ENCODE peak calls at places on chromosomes 3 and 15, in seven cellular contexts. One of them, this sample, is unnamed.

GRCh38 chr15:66617137-66618090 is 51.6 kb upstream of the LCTL start:
- DNase-seq in mesenchymal stem cell: peak; percentile 88
- DNase-seq in H9: no peak
- DNase-seq in IMR-90: peak; percentile 80
- DNase-seq in H1: no peak
- DNase-seq in trophoblast cell: peak; percentile 26
- DNase-seq in mesendoderm: no peak
- DNase-seq in this sample: no peak

GRCh38 chr3:14440531-14441239 is 38.3 kb downstream of the SLC6A6 start:
- DNase-seq in mesenchymal stem cell: no peak
- DNase-seq in H9: peak; percentile 69
- DNase-seq in mesendoderm: peak; percentile 89
- DNase-seq in IMR-90: peak; percentile 48
- DNase-seq in H1: no peak
- DNase-seq in trophoblast cell: no peak
- DNase-seq in this sample: peak; percentile 74

GRCh38 chr3:148614463-148614862 is 83.2 kb upstream of the AGTR1 start:
- DNase-seq in trophoblast cell: no peak
- DNase-seq in H1: no peak
- DNase-seq in H9: no peak
- DNase-seq in IMR-90: no peak
- DNase-seq in mesenchymal stem cell: no peak
- DNase-seq in mesendoderm: no peak
- DNase-seq in this sample: no peak

GRCh38 chr15:35439291-35439690 is 106.7 kb downstream of the DPH6 start:
- DNase-seq in trophoblast cell: peak; percentile 18
- DNase-seq in H9: no peak
- DNase-seq in mesenchymal stem cell: peak; percentile 70
- DNase-seq in H1: no peak
- DNase-seq in mesendoderm: no peak
- DNase-seq in IMR-90: peak; percentile 88
- DNase-seq in this sample: no peak

GRCh38 chr3:123884258-123884831 is at the start of gene MYLK:
- DNase-seq in mesendoderm: peak; percentile 98
- DNase-seq in trophoblast cell: peak; percentile 63
- DNase-seq in mesenchymal stem cell: peak; percentile 97
- DNase-seq in H1: peak; percentile 87
- DNase-seq in H9: peak; percentile 98
- DNase-seq in IMR-90: peak; percentile 95
- DNase-seq in this sample: peak; percentile 92

GRCh38 chr3:168341192-168341816 is 245.6 kb upstream of the GOLIM4 start:
- DNase-seq in H1: no peak
- DNase-seq in mesendoderm: no peak
- DNase-seq in mesenchymal stem cell: peak; percentile 66
- DNase-seq in trophoblast cell: no peak
- DNase-seq in IMR-90: peak; percentile 91
- DNase-seq in H9: no peak
- DNase-seq in this sample: no peak

GRCh38 chr3:15291589-15292541 is 40.5 kb downstream of the SH3BP5 start:
- DNase-seq in mesendoderm: no peak
- DNase-seq in trophoblast cell: no peak
- DNase-seq in mesenchymal stem cell: peak; percentile 42
- DNase-seq in IMR-90: no peak
- DNase-seq in H1: no peak
- DNase-seq in H9: no peak
- DNase-seq in this sample: no peak

GRCh38 chr3:72985576-72985975 is 11.0 kb upstream of the PPP4R2 start:
- DNase-seq in IMR-90: no peak
- DNase-seq in H1: no peak
- DNase-seq in trophoblast cell: no peak
- DNase-seq in mesendoderm: no peak
- DNase-seq in mesenchymal stem cell: no peak
- DNase-seq in H9: no peak
- DNase-seq in this sample: no peak

GRCh38 chr3:141385386-141386079 is 17.2 kb downstream of the ZBTB38 start:
- DNase-seq in H1: no peak
- DNase-seq in trophoblast cell: no peak
- DNase-seq in mesenchymal stem cell: no peak
- DNase-seq in IMR-90: peak; percentile 47
- DNase-seq in mesendoderm: no peak
- DNase-seq in H9: no peak
- DNase-seq in this sample: no peak

GRCh38 chr15:93231261-93231939 is 142.4 kb upstream of the RGMA start:
- DNase-seq in IMR-90: no peak
- DNase-seq in mesenchymal stem cell: no peak
- DNase-seq in H1: no peak
- DNase-seq in trophoblast cell: peak; percentile 74
- DNase-seq in H9: no peak
- DNase-seq in mesendoderm: peak; percentile 29
- DNase-seq in this sample: no peak

GRCh38 chr3:53384465-53385277 is 37.3 kb upstream of the DCP1A start:
- DNase-seq in trophoblast cell: no peak
- DNase-seq in H9: no peak
- DNase-seq in IMR-90: no peak
- DNase-seq in H1: no peak
- DNase-seq in mesendoderm: no peak
- DNase-seq in mesenchymal stem cell: no peak
- DNase-seq in this sample: no peak

GRCh38 chr3:112817782-112818181 is 28.9 kb downstream of the CD200R1L start:
- DNase-seq in mesenchymal stem cell: no peak
- DNase-seq in trophoblast cell: no peak
- DNase-seq in H9: no peak
- DNase-seq in IMR-90: no peak
- DNase-seq in mesendoderm: no peak
- DNase-seq in H1: no peak
- DNase-seq in this sample: no peak

GRCh38 chr3:112817271-112817670 is 29.4 kb downstream of the CD200R1L start:
- DNase-seq in H9: no peak
- DNase-seq in mesenchymal stem cell: no peak
- DNase-seq in trophoblast cell: no peak
- DNase-seq in H1: no peak
- DNase-seq in mesendoderm: no peak
- DNase-seq in IMR-90: peak; percentile 54
- DNase-seq in this sample: no peak

GRCh38 chr3:112818289-112818688 is 28.4 kb downstream of the CD200R1L start:
- DNase-seq in IMR-90: peak; percentile 79
- DNase-seq in H1: no peak
- DNase-seq in trophoblast cell: peak; percentile 29
- DNase-seq in mesenchymal stem cell: peak; percentile 86
- DNase-seq in mesendoderm: no peak
- DNase-seq in H9: no peak
- DNase-seq in this sample: no peak

DNA sequence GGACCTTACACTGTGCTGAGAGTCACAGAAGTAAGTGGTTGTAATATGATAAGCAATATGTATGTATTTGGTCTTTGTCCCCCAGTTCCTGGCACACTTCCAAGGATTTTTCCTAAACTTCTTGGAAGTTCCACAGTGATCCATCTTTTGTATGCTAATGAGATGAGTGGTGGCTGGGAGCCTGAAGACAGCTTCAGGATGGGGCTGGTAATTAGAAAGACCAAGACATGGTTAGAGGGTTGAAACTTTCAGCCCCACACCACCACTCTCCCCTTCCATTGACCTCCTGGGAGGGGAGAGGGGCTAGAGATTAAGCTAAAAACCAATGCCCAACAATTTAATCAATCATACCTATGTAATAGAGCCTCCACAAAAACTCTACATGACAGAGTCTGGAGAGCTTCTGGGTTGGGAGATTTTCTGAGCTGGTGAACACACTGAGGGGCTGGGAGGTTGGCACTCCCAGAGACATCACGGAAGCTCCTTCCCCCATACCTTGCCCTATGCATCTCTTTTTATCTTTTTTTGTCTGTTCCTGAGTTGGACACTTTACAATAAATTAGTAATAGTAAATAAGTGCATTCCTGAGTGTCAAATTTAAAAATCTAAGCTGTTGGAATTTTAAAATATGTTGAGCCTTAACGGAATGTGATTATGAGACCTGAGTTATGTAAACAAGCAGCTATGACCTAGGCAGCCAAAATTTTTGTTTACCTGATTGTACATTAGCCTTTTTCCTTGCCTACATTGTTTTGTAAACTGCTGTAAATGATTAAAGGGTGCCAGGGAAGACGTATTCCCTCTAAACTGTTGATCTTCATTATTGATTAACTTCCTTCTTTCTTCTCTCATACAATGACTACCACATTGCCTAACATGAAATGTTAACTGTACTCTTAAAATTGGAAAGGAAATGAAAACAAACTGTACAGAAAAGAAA is 24.3 kb downstream of the CD200R1L start:
- DNase-seq in mesendoderm: peak; percentile 37
- DNase-seq in H1: no peak
- DNase-seq in mesenchymal stem cell: no peak
- DNase-seq in trophoblast cell: peak; percentile 64
- DNase-seq in IMR-90: peak; percentile 27
- DNase-seq in H9: no peak
- DNase-seq in this sample: no peak
- H3K4ac ChIP-seq in mesendoderm: no peak overlapping the region
- H3K4ac ChIP-seq in H1: no peak overlapping the region
- H3K4ac ChIP-seq in mesenchymal stem cell: no peak overlapping the region
- H3K4ac ChIP-seq in trophoblast cell: no peak overlapping the region
- H3K4ac ChIP-seq in IMR-90: peak overlapping the region; percentile 90
- H3K4ac ChIP-seq in H9: no peak overlapping the region
- H3K4ac ChIP-seq in this sample: no peak overlapping the region

GRCh38 chr3:178585439-178585838 is 49.2 kb downstream of the KCNMB2 start:
- DNase-seq in trophoblast cell: no peak
- DNase-seq in H9: no peak
- DNase-seq in IMR-90: no peak
- DNase-seq in H1: no peak
- DNase-seq in mesenchymal stem cell: no peak
- DNase-seq in mesendoderm: no peak
- DNase-seq in this sample: no peak
- H3K79me1 ChIP-seq in trophoblast cell: no peaks in the 10 kb centered on the region
- H3K79me1 ChIP-seq in H9: no peaks in the 10 kb centered on the region
- H3K79me1 ChIP-seq in IMR-90: no peaks in the 10 kb centered on the region
- H3K79me1 ChIP-seq in H1: no peaks in the 10 kb centered on the region
- H3K79me1 ChIP-seq in mesenchymal stem cell: no peaks in the 10 kb centered on the region
- H3K79me1 ChIP-seq in mesendoderm: no peaks in the 10 kb centered on the region
- H3K79me1 ChIP-seq in this sample: no peaks in the 10 kb centered on the region

GRCh38 chr15:25725758-25726157 is 137.4 kb downstream of the ATP10A start:
- DNase-seq in IMR-90: no peak
- DNase-seq in mesendoderm: no peak
- DNase-seq in H9: no peak
- DNase-seq in mesenchymal stem cell: no peak
- DNase-seq in trophoblast cell: no peak
- DNase-seq in H1: no peak
- DNase-seq in this sample: no peak

GRCh38 chr15:25728816-25729215 is 134.3 kb downstream of the ATP10A start:
- DNase-seq in mesendoderm: no peak
- DNase-seq in IMR-90: no peak
- DNase-seq in mesenchymal stem cell: no peak
- DNase-seq in trophoblast cell: no peak
- DNase-seq in H1: no peak
- DNase-seq in H9: no peak
- DNase-seq in this sample: no peak

GRCh38 chr15:25730918-25731317 is 132.2 kb downstream of the ATP10A start:
- DNase-seq in mesenchymal stem cell: no peak
- DNase-seq in IMR-90: no peak
- DNase-seq in H9: no peak
- DNase-seq in trophoblast cell: no peak
- DNase-seq in mesendoderm: no peak
- DNase-seq in H1: no peak
- DNase-seq in this sample: no peak

GRCh38 chr15:25727116-25727515 is 136.0 kb downstream of the ATP10A start:
- DNase-seq in IMR-90: no peak
- DNase-seq in H1: no peak
- DNase-seq in H9: no peak
- DNase-seq in trophoblast cell: no peak
- DNase-seq in mesenchymal stem cell: no peak
- DNase-seq in mesendoderm: no peak
- DNase-seq in this sample: no peak

DNA sequence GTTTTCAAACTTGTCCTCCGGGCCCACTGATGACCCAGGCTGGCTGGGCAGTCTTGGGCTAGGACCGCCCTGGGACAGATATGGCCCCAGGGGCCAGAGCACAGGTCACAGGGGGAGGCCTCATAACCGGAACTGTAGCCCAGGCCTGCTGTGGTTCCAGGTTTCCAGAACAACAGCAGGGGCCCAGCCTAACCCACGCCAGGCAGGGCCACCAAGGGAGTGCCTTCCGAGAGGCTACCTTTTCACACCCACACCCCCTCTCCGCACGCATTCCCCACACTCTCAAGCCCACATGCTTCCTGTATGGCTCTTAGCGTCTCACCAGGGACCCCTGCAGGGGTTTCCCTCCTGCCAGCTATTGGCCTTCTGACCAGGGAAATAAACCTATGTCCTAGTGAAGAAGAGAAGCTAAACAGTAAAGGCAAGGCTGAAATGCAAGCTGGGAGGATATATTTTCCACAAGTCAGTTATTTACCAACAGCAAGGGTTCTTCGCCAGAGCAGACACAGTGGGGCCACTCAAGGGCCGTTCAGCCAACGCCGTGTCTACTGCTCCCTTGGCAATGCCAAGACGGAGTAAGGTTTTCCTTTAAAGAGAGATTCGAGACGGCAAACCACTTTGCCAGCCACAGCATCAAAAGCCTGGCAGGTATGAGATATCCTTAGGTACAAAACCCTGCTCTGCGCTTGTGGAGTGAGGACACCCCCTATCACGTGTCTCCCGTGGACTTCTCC is 135.1 kb downstream of the ATP10A start:
- DNase-seq in IMR-90: no peak
- DNase-seq in H9: no peak
- DNase-seq in mesenchymal stem cell: no peak
- DNase-seq in mesendoderm: peak; percentile 27
- DNase-seq in H1: no peak
- DNase-seq in trophoblast cell: no peak
- DNase-seq in this sample: no peak
- H3K4ac ChIP-seq in IMR-90: no peak overlapping the region
- H3K4ac ChIP-seq in H9: no peak overlapping the region
- H3K4ac ChIP-seq in mesenchymal stem cell: no peak overlapping the region
- H3K4ac ChIP-seq in mesendoderm: no peak overlapping the region
- H3K4ac ChIP-seq in H1: no peak overlapping the region
- H3K4ac ChIP-seq in trophoblast cell: no peak overlapping the region
- H3K4ac ChIP-seq in this sample: no peak overlapping the region

DNA sequence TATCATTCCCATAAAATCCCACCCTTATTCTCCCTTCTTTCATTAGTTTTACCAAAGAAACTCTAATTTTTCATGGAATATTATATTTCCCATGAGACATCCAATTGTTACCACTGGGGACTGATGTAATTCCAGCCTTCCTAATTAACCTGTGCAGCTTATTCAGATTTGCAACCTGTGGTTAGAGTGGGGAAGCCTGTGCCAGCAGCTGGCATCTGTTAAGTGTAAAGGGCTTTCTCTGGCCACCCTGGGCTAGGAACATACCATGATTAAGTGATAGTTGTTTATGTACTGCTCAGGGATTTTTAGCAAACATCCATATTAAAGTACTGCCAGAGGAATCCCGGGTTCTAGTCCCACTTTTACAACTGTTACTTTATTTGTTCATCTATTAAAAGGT is 78.2 kb downstream of the TPRG1 start:
- DNase-seq in IMR-90: no peak
- DNase-seq in mesendoderm: no peak
- DNase-seq in mesenchymal stem cell: no peak
- DNase-seq in trophoblast cell: no peak
- DNase-seq in H9: no peak
- DNase-seq in H1: no peak
- DNase-seq in this sample: no peak
- H3K79me1 ChIP-seq in IMR-90: no peaks in the 10 kb centered on the region
- H3K79me1 ChIP-seq in mesendoderm: no peaks in the 10 kb centered on the region
- H3K79me1 ChIP-seq in mesenchymal stem cell: no peaks in the 10 kb centered on the region
- H3K79me1 ChIP-seq in trophoblast cell: no peaks in the 10 kb centered on the region
- H3K79me1 ChIP-seq in H9: no peaks in the 10 kb centered on the region
- H3K79me1 ChIP-seq in H1: no peaks in the 10 kb centered on the region
- H3K79me1 ChIP-seq in this sample: no peaks in the 10 kb centered on the region

This sample was measured in neuronal stem cell.